ENCODE peak calls at places on chromosomes 11 and 22, in ten cellular contexts. E, J, Q, U, G, W, D, N, P and T are unnamed samples.

GRCh38 chr22:17754233-17754925 is 19.9 kb downstream of the BID start:
- DNase-seq in E (no peak), J (no peak), Q (peak; percentile 23), U (no peak), G (peak; percentile 23), W (no peak), D (no peak), N (no peak), P (no peak), T (no peak)

GRCh38 chr11:3202305-3202704 is 16.3 kb downstream of the MRGPRG start:
- DNase-seq in E (no peak), J (no peak), Q (no peak), U (no peak), G (no peak), W (no peak), D (no peak), N (no peak), P (no peak), T (no peak)

GRCh38 chr22:42877158-42877557 is 20.1 kb upstream of the ARFGAP3 start:
- DNase-seq in E (no peak), J (no peak), Q (no peak), U (no peak), G (no peak), W (no peak), D (no peak), N (no peak), P (no peak), T (no peak)

GRCh38 chr11:125414121-125414520 is 81.9 kb downstream of the FEZ1 start:
- DNase-seq in E (no peak), J (no peak), Q (no peak), U (no peak), G (no peak), W (no peak), D (no peak), N (no peak), P (no peak), T (no peak)

GRCh38 chr11:38014405-38014804 is 1416.4 kb upstream of the RAG2 start:
- DNase-seq in E (no peak), J (no peak), Q (peak; percentile 51), U (no peak), G (no peak), W (no peak), D (peak; percentile 41), N (peak; percentile 41), P (no peak), T (no peak)

GRCh38 chr11:19995131-19995530 is 165.1 kb downstream of the DBX1 start:
- DNase-seq in E (peak; percentile 96), J (peak; percentile 55), Q (peak; percentile 77), U (no peak), G (no peak), W (no peak), D (peak; percentile 87), N (peak; percentile 95), P (no peak), T (peak; percentile 77)

GRCh38 chr11:12496181-12497025 is 119.0 kb downstream of the PARVA start:
- DNase-seq in E (no peak), J (no peak), Q (peak; percentile 17), U (no peak), G (no peak), W (no peak), D (no peak), N (no peak), P (no peak), T (no peak)

GRCh38 chr11:130721282-130721681 is 195.0 kb downstream of the SNX19 start:
- DNase-seq in E (no peak), J (no peak), Q (no peak), U (no peak), G (no peak), W (no peak), D (no peak), N (no peak), P (no peak), T (no peak)

GRCh38 chr11:27995082-27995481 is 112.9 kb downstream of the KIF18A start:
- DNase-seq in E (peak; percentile 90), J (no peak), Q (peak; percentile 48), U (no peak), G (no peak), W (no peak), D (no peak), N (peak; percentile 79), P (no peak), T (no peak)

GRCh38 chr11:73193251-73194033 is 24.6 kb upstream of the P2RY2 start:
- DNase-seq in E (peak; percentile 36), J (no peak), Q (no peak), U (no peak), G (no peak), W (no peak), D (no peak), N (peak; percentile 43), P (no peak), T (no peak)

GRCh38 chr22:49203863-49204598 is 623.6 kb downstream of the BRD1 start:
- DNase-seq in E (no peak), J (no peak), Q (no peak), U (no peak), G (no peak), W (peak; percentile 40), D (no peak), N (no peak), P (no peak), T (no peak)